ENCODE peak calls at places on chromosomes 4 and X, in four cellular contexts. U, W, F and C are unnamed samples.

GRCh38 chr4:113738251-113738650 is 23.3 kb downstream of the CAMK2D start:
- DNase-seq in U (no peak), W (peak), F (no peak), C (no peak)

GRCh38 chrX:67692246-67692645 is 148.4 kb downstream of the AR start:
- DNase-seq in U (no peak), W (peak), F (no peak), C (no peak)

GRCh38 chr4:118968813-118969212 is 80.2 kb downstream of the SYNPO2 start:
- DNase-seq in U (no peak), W (no peak), F (no peak), C (no peak)

GRCh38 chr4:159272341-159273125 is 169.7 kb downstream of the RAPGEF2 start:
- DNase-seq in U (no peak), W (peak), F (no peak), C (no peak)

GRCh38 chr4:173835863-173836262 is 305.8 kb upstream of the HAND2 start:
- DNase-seq in U (no peak), W (peak), F (no peak), C (no peak)

GRCh38 chr4:112403072-112403945 is 106.1 kb downstream of the ALPK1 start:
- DNase-seq in U (no peak), W (peak), F (no peak), C (no peak)

GRCh38 chrX:31279359-31279758 is 207.5 kb upstream of the FTHL17 start:
- DNase-seq in U (no peak), W (peak), F (no peak), C (no peak)

GRCh38 chrX:30525732-30526131 is 51.8 kb downstream of the TASL start:
- DNase-seq in U (no peak), W (peak), F (no peak), C (no peak)

GRCh38 chr4:142043509-142043908 is 407.1 kb downstream of the IL15 start:
- DNase-seq in U (no peak), W (peak), F (no peak), C (no peak)

GRCh38 chr4:24688453-24688852 is 104.1 kb upstream of the DHX15 start:
- DNase-seq in U (no peak), W (no peak), F (no peak), C (no peak)

GRCh38 chr4:125191252-125191651 is 123.5 kb upstream of the FAT4 start:
- DNase-seq in U (no peak), W (peak), F (no peak), C (no peak)

GRCh38 chr4:118969359-118969758 is 80.7 kb downstream of the SYNPO2 start:
- DNase-seq in U (no peak), W (peak), F (peak), C (peak)

GRCh38 chr4:47154816-47155370 is 123.5 kb downstream of the GABRB1 start:
- DNase-seq in U (no peak), W (peak), F (no peak), C (no peak)

GRCh38 chrX:153649178-153649914 is 2.3 kb downstream of the DUSP9 start:
- DNase-seq in U (peak), W (no peak), F (no peak), C (no peak)

GRCh38 chr4:100981447-100982204 is 365.7 kb downstream of the PPP3CA start:
- DNase-seq in U (no peak), W (peak), F (no peak), C (no peak)

GRCh38 chr4:7815562-7815961 is 124.1 kb downstream of the AFAP1 start:
- DNase-seq in U (no peak), W (peak), F (no peak), C (no peak)

GRCh38 chr4:152577708-152578421 is 42.0 kb upstream of the FBXW7 start:
- DNase-seq in U (no peak), W (no peak), F (no peak), C (no peak)

GRCh38 chr4:100421356-100421978 is 96.4 kb downstream of the EMCN start:
- DNase-seq in U (no peak), W (peak), F (no peak), C (no peak)

GRCh38 chr4:79224777-79225104 is 101.1 kb downstream of the NAA11 start:
- DNase-seq in U (no peak), W (no peak), F (no peak), C (no peak)

GRCh38 chrX:78801522-78801921 is 54.0 kb downstream of the LPAR4 start:
- DNase-seq in U (no peak), W (no peak), F (no peak), C (no peak)

GRCh38 chr4:23881674-23882337 is 8.0 kb downstream of the PPARGC1A start:
- DNase-seq in U (no peak), W (no peak), F (no peak), C (no peak)

GRCh38 chr4:20764353-20764752 is 64.1 kb downstream of the PACRGL start:
- DNase-seq in U (no peak), W (peak), F (no peak), C (no peak)

GRCh38 chr4:138981930-138982390 is 33.6 kb upstream of the NOCT start:
- DNase-seq in U (no peak), W (peak), F (no peak), C (peak)

GRCh38 chr4:158006973-158007372 is 165.9 kb downstream of the GASK1B start:
- DNase-seq in U (no peak), W (no peak), F (no peak), C (no peak)

GRCh38 chr4:165505991-165506779 is 127.4 kb downstream of the CPE start:
- DNase-seq in U (no peak), W (peak), F (no peak), C (no peak)

GRCh38 chr4:18075823-18076433 is 54.4 kb upstream of the LCORL start:
- DNase-seq in U (no peak), W (peak), F (no peak), C (peak)

GRCh38 chr4:57410331-57411052 is 300.3 kb upstream of the IGFBP7 start:
- DNase-seq in U (no peak), W (no peak), F (peak), C (no peak)

GRCh38 chr4:98232202-98232601 is 29.0 kb upstream of the RAP1GDS1 start:
- DNase-seq in U (no peak), W (peak), F (no peak), C (no peak)

GRCh38 chr4:1463927-1464540 is 57.8 kb upstream of the NKX1-1 start:
- DNase-seq in U (peak), W (no peak), F (no peak), C (no peak)

GRCh38 chr4:27714073-27714472 is 853.4 kb downstream of the STIM2 start:
- DNase-seq in U (no peak), W (peak), F (no peak), C (no peak)

GRCh38 chr4:99591757-99592156 is 17.1 kb downstream of the MTTP start:
- DNase-seq in U (no peak), W (no peak), F (no peak), C (no peak)

GRCh38 chrX:119685225-119686066 is 7.5 kb downstream of the SEPTIN6 start:
- DNase-seq in U (no peak), W (no peak), F (no peak), C (no peak)
- H3K4me3 ChIP-seq in U (peak), W (no peak), F (no peak), C (no peak)

GRCh38 chrX:41180194-41180902 is 95.1 kb downstream of the USP9X start:
- DNase-seq in U (no peak), W (peak), F (no peak), C (no peak)

GRCh38 chrX:41176263-41176662 is 91.0 kb downstream of the USP9X start:
- DNase-seq in U (no peak), W (no peak), F (no peak), C (no peak)

GRCh38 chrX:41177297-41177696 is 92.1 kb downstream of the USP9X start:
- DNase-seq in U (no peak), W (no peak), F (no peak), C (no peak)

GRCh38 chrX:41178201-41178600 is 93.0 kb downstream of the USP9X start:
- DNase-seq in U (no peak), W (no peak), F (no peak), C (no peak)
- TF ChIP-seq POLR2A in U (no peak), W (no peak), F (no peak), C (no peak)

DNA sequence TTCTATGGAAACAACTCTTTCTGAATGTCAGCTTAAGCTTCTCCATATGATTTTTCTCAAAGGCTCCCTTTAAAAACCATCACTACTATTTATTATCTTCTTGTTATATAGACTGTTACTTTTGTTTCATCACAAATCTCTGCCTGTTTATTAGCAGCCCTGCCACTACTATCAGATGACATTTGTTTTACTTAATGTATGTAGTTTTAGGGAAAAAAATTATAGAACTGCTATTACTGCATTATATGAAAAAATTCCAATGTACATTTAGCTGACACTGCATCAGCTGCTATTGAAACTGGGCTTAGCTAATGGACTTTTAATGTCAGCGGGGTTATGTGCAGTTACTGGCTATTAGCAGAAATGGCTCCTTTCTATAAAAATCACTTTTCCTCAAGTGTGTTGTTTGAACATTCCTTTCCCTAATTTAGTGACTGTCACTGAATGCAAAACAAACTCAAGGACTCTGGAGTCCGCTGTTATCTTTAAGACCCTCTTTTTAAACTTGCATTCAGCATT is 10.7 kb downstream of the UNC5C start:
- DNase-seq in U (no peak), W (no peak), F (no peak), C (no peak)
- H3K4me3 ChIP-seq in U (no peak), W (no peak), F (no peak), C (no peak)

DNA sequence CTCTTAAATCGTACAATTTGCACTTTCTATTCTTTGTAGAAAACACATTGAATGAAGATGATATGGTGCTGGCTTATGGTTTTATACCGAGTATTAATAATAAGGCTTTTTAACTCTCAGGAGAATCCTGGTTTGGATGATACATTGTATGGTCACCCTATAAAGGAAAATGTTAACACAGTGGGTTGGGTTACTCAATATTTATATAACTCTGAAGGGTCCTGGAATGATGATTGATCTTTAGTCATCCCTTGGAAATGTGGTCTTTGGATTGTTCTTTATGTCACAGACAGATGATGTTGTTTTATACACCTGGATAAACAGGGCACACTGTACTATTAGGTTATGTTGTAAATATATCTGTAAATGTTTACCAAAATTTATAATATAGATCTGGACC is 496.2 kb upstream of the NDST4 start:
- DNase-seq in U (no peak), W (no peak), F (no peak), C (no peak)
- TF ChIP-seq POLR2A in U (no peak), W (no peak), F (no peak), C (no peak)

GRCh38 chrX:2187352-2188115 is 313.2 kb downstream of the DHRSX start:
- DNase-seq in U (no peak), W (no peak), F (no peak), C (no peak)

GRCh38 chrX:2183193-2183725 is 317.5 kb downstream of the DHRSX start:
- DNase-seq in U (no peak), W (no peak), F (no peak), C (no peak)

GRCh38 chrX:2188316-2188715 is 312.5 kb downstream of the DHRSX start:
- DNase-seq in U (no peak), W (no peak), F (no peak), C (no peak)

GRCh38 chrX:2184089-2184488 is 316.7 kb downstream of the DHRSX start:
- DNase-seq in U (no peak), W (no peak), F (no peak), C (no peak)

GRCh38 chrX:2185341-2186082 is 315.3 kb downstream of the DHRSX start:
- DNase-seq in U (no peak), W (no peak), F (no peak), C (no peak)
- H3K4me3 ChIP-seq in U (no peak), W (no peak), F (no peak), C (no peak)

GRCh38 chrX:12975999-12976558 is 1.2 kb downstream of the TMSB4X start:
- DNase-seq in U (no peak), W (peak), F (no peak), C (no peak)
- TF ChIP-seq POLR2A in U (no peak), W (no peak), F (peak), C (no peak)

GRCh38 chr4:129094347-129094746 is 1.0 kb upstream of the SCLT1 start:
- DNase-seq in U (no peak), W (no peak), F (no peak), C (no peak)
- H3K4me3 ChIP-seq in U (peak), W (no peak), F (no peak), C (peak)

GRCh38 chr4:185115827-185116232 is 27.2 kb upstream of the SLC25A4 start:
- DNase-seq in U (no peak), W (peak), F (no peak), C (peak)
- TF ChIP-seq POLR2A in U (no peak), W (no peak), F (no peak), C (no peak)